ENCODE peak calls at places on chromosomes 13 and 19, in four cellular contexts. Z is cardiac fibroblast; H is HFF-Myc; O is activated CD4-positive, alpha-beta T cell treated with anti-CD3 and anti-CD28 coated beads, Interleukin-2, amount 50 U/mL, for 1 hour. G is an unnamed sample.

GRCh38 chr13:101977475-101977874 is 424.4 kb downstream of the FGF14 start:
- DNase-seq in H (no peak), O (no peak), Z (peak), G (no peak)

GRCh38 chr13:52374389-52374788 is 31.6 kb downstream of the THSD1 start:
- DNase-seq in O (no peak), Z (no peak), H (no peak), G (no peak)

GRCh38 chr19:47493378-47494210 is 9.6 kb upstream of the KPTN start:
- DNase-seq in O (no peak), H (no peak), Z (no peak), G (no peak)

GRCh38 chr13:94479559-94480095 is at the start of gene DCT:
- DNase-seq in Z (no peak), O (no peak), H (no peak), G (no peak)

GRCh38 chr19:46875234-46875633 is 14.4 kb downstream of the ARHGAP35 start:
- DNase-seq in H (no peak), O (no peak), Z (no peak), G (no peak)

GRCh38 chr13:39415403-39415802 is 187.6 kb downstream of the LHFPL6 start:
- DNase-seq in O (no peak), H (peak), Z (peak), G (peak)

GRCh38 chr19:14031719-14032480 is at the start of gene IL27RA:
- DNase-seq in H (no peak), Z (peak), O (peak), G (peak)

GRCh38 chr19:54262066-54262465 is 5.0 kb upstream of the LILRB5 start:
- DNase-seq in H (no peak), Z (no peak), O (no peak), G (no peak)

G was measured in AG08395.